ENCODE peak calls at places on chromosomes 4 and X, in six cellular contexts. A is heart right ventricle, X is mucosa of descending colon, C is Peyer's patch, Z is cardiac fibroblast, T is HCT116. D is an unnamed sample.

GRCh38 chr4:124710253-124710849 is 2.2 kb downstream of the ANKRD50 start:
- DNase-seq in A (no peak), X (no peak), C (no peak), Z (peak; percentile 51), T (no peak), D (no peak)

GRCh38 chr4:21885241-21885640 is 63.3 kb downstream of the KCNIP4 start:
- DNase-seq in A (no peak), X (no peak), C (no peak), Z (peak; percentile 82), T (no peak), D (no peak)

GRCh38 chr4:145907827-145908226 is 30.8 kb downstream of the ZNF827 start:
- DNase-seq in A (no peak), X (no peak), C (no peak), Z (no peak), T (no peak), D (no peak)

GRCh38 chr4:996030-996993 is 3.1 kb upstream of the SLC26A1 start:
- DNase-seq in A (no peak), X (no peak), C (no peak), Z (no peak), T (no peak), D (no peak)

GRCh38 chr4:143771269-143771668 is 70.8 kb upstream of the FREM3 start:
- DNase-seq in A (no peak), X (no peak), C (no peak), Z (no peak), T (no peak), D (no peak)

GRCh38 chr4:121822796-121823504 is 733 bp downstream of the CCNA2 start:
- DNase-seq in A (no peak), X (peak; percentile 32), C (no peak), Z (peak; percentile 31), T (no peak), D (peak; percentile 30)

GRCh38 chr4:82797591-82798081 is 960 bp downstream of the SCD5 start:
- DNase-seq in A (peak; percentile 28), X (no peak), C (peak; percentile 56), Z (peak; percentile 41), T (no peak), D (peak; percentile 21)

GRCh38 chrX:11890843-11891514 is 132.9 kb downstream of the MSL3 start:
- DNase-seq in A (peak; percentile 30), X (peak; percentile 11), C (peak; percentile 67), Z (peak; percentile 41), T (no peak), D (no peak)

GRCh38 chr4:914531-914930 is 17.6 kb downstream of the GAK start:
- DNase-seq in A (no peak), X (no peak), C (peak; percentile 34), Z (no peak), T (no peak), D (no peak)

GRCh38 chr4:89270792-89271191 is 36.8 kb downstream of the GPRIN3 start:
- DNase-seq in A (no peak), X (no peak), C (no peak), Z (no peak), T (no peak), D (no peak)

GRCh38 chrX:39958850-39959249 is 138.9 kb downstream of the BCOR start:
- DNase-seq in A (no peak), X (no peak), C (no peak), Z (no peak), T (no peak), D (no peak)

GRCh38 chrX:154809939-154810665 is 4.8 kb upstream of the MPP1 start:
- DNase-seq in A (no peak), X (no peak), C (no peak), Z (no peak), T (no peak), D (no peak)

GRCh38 chrX:45050558-45050957 is 150.1 kb downstream of the DIPK2B start:
- DNase-seq in A (no peak), X (no peak), C (no peak), Z (no peak), T (no peak), D (no peak)

GRCh38 chrX:40504801-40505605 is 75.8 kb upstream of the ATP6AP2 start:
- DNase-seq in A (no peak), X (peak; percentile 2), C (no peak), Z (peak; percentile 76), T (no peak), D (no peak)

DNA sequence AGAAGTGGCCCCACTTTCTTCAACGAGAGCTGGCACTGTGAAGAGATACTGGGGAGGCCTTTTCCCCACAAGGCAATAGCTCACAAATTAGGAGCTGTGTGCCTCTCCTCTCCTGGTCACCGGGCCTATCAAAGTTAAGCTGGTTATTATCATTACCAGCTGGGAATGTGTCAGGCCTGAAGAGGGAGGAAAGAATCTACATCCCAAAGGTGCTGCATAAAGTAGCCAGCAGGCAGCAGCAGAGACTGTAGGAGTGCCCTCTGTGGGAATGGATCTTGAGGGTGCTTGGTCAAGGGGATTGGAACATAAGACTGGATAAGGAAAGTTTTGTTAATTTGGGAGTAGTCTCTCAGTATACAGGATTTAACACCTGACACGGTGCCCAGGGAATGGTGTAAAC is 9.1 kb upstream of the TMPRSS11D start:
- DNase-seq in A (no peak), X (no peak), C (no peak), Z (no peak), T (no peak), D (no peak)
- TF ChIP-seq CTCF in A (no peak), X (no peak), C (no peak), Z (peak; percentile 19), T (peak; percentile 13), D (no peak)

GRCh38 chrX:427812-428725 is 41.4 kb upstream of the PPP2R3B start:
- DNase-seq in A (no peak), X (no peak), C (no peak), Z (peak; percentile 18), T (no peak), D (peak; percentile 65)
- TF ChIP-seq CTCF in A (no peak), X (no peak), C (no peak), Z (no peak), T (no peak), D (peak; percentile 65)

GRCh38 chr4:80184053-80184790 is 13.1 kb upstream of the PRDM8 start:
- DNase-seq in A (peak; percentile 91), X (peak; percentile 87), C (peak; percentile 86), Z (peak; percentile 83), T (peak; percentile 48), D (peak; percentile 84)
- TF ChIP-seq CTCF in A (peak; percentile 90), X (peak; percentile 89), C (peak; percentile 69), Z (peak; percentile 82), T (peak; percentile 96), D (peak; percentile 89)

GRCh38 chr4:159902648-159903047 is 799.8 kb downstream of the RAPGEF2 start:
- DNase-seq in A (no peak), X (no peak), C (no peak), Z (no peak), T (no peak), D (no peak)

GRCh38 chr4:159904906-159905305 is 802.0 kb downstream of the RAPGEF2 start:
- DNase-seq in A (no peak), X (no peak), C (no peak), Z (no peak), T (no peak), D (no peak)

GRCh38 chr4:159900562-159900961 is 797.7 kb downstream of the RAPGEF2 start:
- DNase-seq in A (no peak), X (no peak), C (no peak), Z (no peak), T (no peak), D (no peak)

DNA sequence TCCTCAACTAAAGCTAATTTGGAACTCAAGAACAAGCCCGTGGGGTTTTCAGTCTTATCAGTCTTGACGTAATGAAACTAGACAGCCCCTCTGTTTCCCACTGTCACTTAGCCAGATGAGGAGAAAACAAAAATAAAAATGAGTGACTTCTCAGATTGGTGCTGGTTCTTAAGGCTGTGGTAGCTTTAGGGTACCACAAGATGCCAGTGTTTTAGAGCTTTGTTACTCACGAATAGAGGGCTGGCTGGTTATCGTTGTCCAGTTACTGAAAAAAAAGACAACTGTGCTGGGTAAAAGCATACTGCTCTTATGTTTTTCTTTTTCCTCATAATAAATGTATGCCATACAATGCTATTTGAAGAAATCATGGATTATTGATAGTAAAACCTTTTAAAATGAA is 796.7 kb downstream of the RAPGEF2 start:
- DNase-seq in A (no peak), X (no peak), C (no peak), Z (no peak), T (no peak), D (no peak)
- TF ChIP-seq CTCF in A (no peak), X (no peak), C (no peak), Z (no peak), T (no peak), D (no peak)

GRCh38 chrX:102841706-102842003 is 95.4 kb upstream of the RAB40AL start:
- DNase-seq in A (no peak), X (no peak), C (no peak), Z (no peak), T (no peak), D (no peak)

GRCh38 chrX:102845020-102845419 is 92.1 kb upstream of the RAB40AL start:
- DNase-seq in A (no peak), X (no peak), C (no peak), Z (no peak), T (no peak), D (no peak)

GRCh38 chrX:102847362-102847761 is 89.7 kb upstream of the RAB40AL start:
- DNase-seq in A (no peak), X (no peak), C (no peak), Z (peak; percentile 22), T (no peak), D (no peak)

GRCh38 chrX:102849396-102849795 is 87.7 kb upstream of the RAB40AL start:
- DNase-seq in A (no peak), X (no peak), C (no peak), Z (no peak), T (no peak), D (no peak)

GRCh38 chrX:102846544-102847236 is 90.4 kb upstream of the RAB40AL start:
- DNase-seq in A (no peak), X (no peak), C (no peak), Z (peak; percentile 79), T (no peak), D (no peak)
- TF ChIP-seq CTCF in A (no peak), X (no peak), C (no peak), Z (no peak), T (no peak), D (no peak)

DNA sequence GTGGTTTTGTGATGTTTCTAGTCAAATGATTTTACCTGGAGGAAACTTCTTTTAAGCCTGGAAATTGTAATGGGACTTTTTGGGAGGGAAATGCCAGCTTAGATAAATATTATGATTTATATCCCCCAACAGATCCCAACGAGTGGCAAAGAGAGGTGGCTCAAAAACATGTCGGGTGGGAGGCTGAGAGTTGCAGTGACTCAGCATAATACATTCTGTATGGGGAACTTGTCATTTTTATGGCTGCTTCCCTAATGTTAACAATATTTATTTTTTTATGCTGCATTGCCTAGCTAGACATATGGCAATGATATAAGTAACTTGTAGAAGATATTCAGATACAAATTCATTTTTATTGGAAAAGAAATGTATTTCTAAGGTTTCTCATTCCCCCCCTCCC is 219.0 kb downstream of the ARHGAP10 start:
- DNase-seq in A (no peak), X (no peak), C (no peak), Z (no peak), T (no peak), D (no peak)
- TF ChIP-seq CTCF in A (no peak), X (no peak), C (no peak), Z (no peak), T (no peak), D (no peak)

DNA sequence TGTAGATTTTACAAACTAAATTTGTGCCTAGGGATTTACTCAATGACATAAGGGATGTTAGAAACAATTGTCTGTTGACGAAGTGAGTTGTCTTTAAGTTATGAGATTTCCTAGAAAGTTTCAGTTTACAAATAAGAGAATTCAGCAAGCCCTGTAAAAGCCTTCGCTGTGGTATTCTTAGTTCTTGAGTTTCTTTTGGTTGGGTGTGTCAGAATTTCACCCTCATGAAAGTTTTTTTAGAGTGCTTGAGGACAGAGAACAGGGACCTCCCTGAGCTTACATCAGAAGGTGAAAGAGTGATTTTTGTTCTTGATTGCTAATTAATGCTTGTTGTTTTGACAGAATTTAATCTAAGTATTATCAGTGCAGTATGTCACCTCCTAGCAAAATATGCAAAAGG is 2628.2 kb downstream of the ARAP2 start:
- DNase-seq in A (no peak), X (no peak), C (no peak), Z (no peak), T (no peak), D (no peak)
- TF ChIP-seq CTCF in A (no peak), X (no peak), C (no peak), Z (no peak), T (no peak), D (no peak)

D was measured in neural crest cell.